ENCODE peak calls at places on chromosomes 2 and 18, in nine cellular contexts. M, Y, O, S, U, W, N, C and V are unnamed samples.

GRCh38 chr2:131567891-131568290 is 40.2 kb downstream of the CCDC74A start:
- DNase-seq in M (no peak), Y (no peak), O (no peak), S (peak), U (no peak), W (no peak), N (no peak), C (no peak), V (no peak)

GRCh38 chr2:1612391-1613077 is 131.8 kb downstream of the PXDN start:
- DNase-seq in M (no peak), Y (no peak), O (no peak), S (no peak), U (no peak), W (no peak), N (no peak), C (no peak), V (peak)

GRCh38 chr2:20052872-20053281 is 1.4 kb upstream of the LAPTM4A start:
- DNase-seq in M (no peak), Y (peak), O (no peak), S (peak), U (no peak), W (peak), N (peak), C (peak), V (peak)

GRCh38 chr18:63681449-63682381 is 20.0 kb upstream of the SERPINB3 start:
- DNase-seq in M (no peak), Y (no peak), O (no peak), S (no peak), U (no peak), W (no peak), N (peak), C (no peak), V (no peak)

GRCh38 chr2:84882415-84882738 is 1.5 kb upstream of the TRABD2A start:
- DNase-seq in M (no peak), Y (no peak), O (no peak), S (no peak), U (no peak), W (no peak), N (no peak), C (no peak), V (no peak)

GRCh38 chr2:238895361-238895882 is 47.5 kb downstream of the TWIST2 start:
- DNase-seq in M (no peak), Y (no peak), O (no peak), S (no peak), U (no peak), W (no peak), N (peak), C (no peak), V (no peak)

GRCh38 chr2:214856116-214856515 is 46.6 kb upstream of the BARD1 start:
- DNase-seq in M (no peak), Y (peak), O (no peak), S (no peak), U (no peak), W (no peak), N (no peak), C (no peak), V (no peak)

GRCh38 chr18:75507636-75508035 is 80.1 kb upstream of the SMIM21 start:
- DNase-seq in M (no peak), Y (peak), O (no peak), S (no peak), U (no peak), W (no peak), N (no peak), C (no peak), V (no peak)

GRCh38 chr2:20193185-20193584 is 31.7 kb downstream of the SDC1 start:
- DNase-seq in M (no peak), Y (no peak), O (no peak), S (no peak), U (no peak), W (no peak), N (no peak), C (no peak), V (no peak)

GRCh38 chr2:220143336-220143735 is 515.9 kb downstream of the SLC4A3 start:
- DNase-seq in M (no peak), Y (peak), O (no peak), S (no peak), U (no peak), W (no peak), N (peak), C (no peak), V (no peak)

GRCh38 chr2:70085711-70086277 is 1.5 kb upstream of the PCBP1 start:
- DNase-seq in M (no peak), Y (no peak), O (no peak), S (peak), U (no peak), W (no peak), N (no peak), C (no peak), V (no peak)

GRCh38 chr2:83971547-83971946 is 487.5 kb downstream of the SUCLG1 start:
- DNase-seq in M (no peak), Y (no peak), O (no peak), S (no peak), U (no peak), W (no peak), N (no peak), C (no peak), V (no peak)

GRCh38 chr2:100806550-100806949 is 13.4 kb upstream of the NPAS2 start:
- DNase-seq in M (no peak), Y (no peak), O (no peak), S (no peak), U (no peak), W (no peak), N (no peak), C (no peak), V (no peak)

GRCh38 chr2:100799701-100800100 is 20.2 kb upstream of the NPAS2 start:
- DNase-seq in M (no peak), Y (no peak), O (no peak), S (peak), U (no peak), W (no peak), N (no peak), C (no peak), V (no peak)

GRCh38 chr2:100800910-100801309 is 19.0 kb upstream of the NPAS2 start:
- DNase-seq in M (no peak), Y (peak), O (no peak), S (no peak), U (no peak), W (no peak), N (no peak), C (no peak), V (no peak)

GRCh38 chr2:100801402-100801801 is 18.5 kb upstream of the NPAS2 start:
- DNase-seq in M (no peak), Y (no peak), O (no peak), S (no peak), U (no peak), W (no peak), N (peak), C (no peak), V (no peak)

DNA sequence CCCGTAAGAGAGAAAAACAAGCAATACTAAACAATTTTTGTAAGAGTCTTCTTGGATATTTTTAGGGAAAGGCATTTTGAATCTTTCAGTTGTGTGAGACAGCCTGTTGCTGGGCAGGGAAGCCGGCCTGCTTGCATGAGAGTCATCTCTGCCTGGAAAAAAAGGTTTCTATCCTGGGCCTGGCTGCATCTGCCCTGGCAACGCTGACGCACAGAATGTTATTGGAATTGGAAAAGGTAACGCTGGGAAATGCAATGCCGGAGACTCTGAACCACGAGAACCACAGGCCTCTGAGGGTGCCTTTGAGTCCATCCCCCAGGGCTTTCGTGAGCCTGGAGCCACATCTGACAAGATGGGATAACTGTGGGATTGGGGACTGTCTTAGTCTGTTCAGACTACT is 17.9 kb upstream of the NPAS2 start:
- DNase-seq in M (no peak), Y (no peak), O (no peak), S (no peak), U (no peak), W (no peak), N (no peak), C (no peak), V (no peak)
- H3K27ac ChIP-seq in M (no peak), Y (no peak), O (no peak), S (no peak), U (no peak), W (no peak), N (no peak), C (peak), V (no peak)

GRCh38 chr2:167368371-167368770 is 480.1 kb downstream of the XIRP2 start:
- DNase-seq in M (no peak), Y (no peak), O (no peak), S (no peak), U (no peak), W (no peak), N (no peak), C (no peak), V (no peak)
- H3K4me3 ChIP-seq in M (no peak), Y (no peak), O (no peak), S (no peak), U (no peak), W (no peak), N (no peak), C (no peak), V (no peak)

GRCh38 chr2:232913903-232914302 is 43.8 kb downstream of the SNORC start:
- DNase-seq in M (no peak), Y (no peak), O (no peak), S (no peak), U (no peak), W (no peak), N (no peak), C (no peak), V (no peak)

GRCh38 chr2:232920055-232920454 is 50.0 kb downstream of the SNORC start:
- DNase-seq in M (no peak), Y (no peak), O (no peak), S (no peak), U (no peak), W (no peak), N (no peak), C (no peak), V (no peak)

GRCh38 chr2:232924433-232924832 is 54.4 kb downstream of the SNORC start:
- DNase-seq in M (no peak), Y (no peak), O (no peak), S (no peak), U (no peak), W (no peak), N (no peak), C (no peak), V (no peak)

DNA sequence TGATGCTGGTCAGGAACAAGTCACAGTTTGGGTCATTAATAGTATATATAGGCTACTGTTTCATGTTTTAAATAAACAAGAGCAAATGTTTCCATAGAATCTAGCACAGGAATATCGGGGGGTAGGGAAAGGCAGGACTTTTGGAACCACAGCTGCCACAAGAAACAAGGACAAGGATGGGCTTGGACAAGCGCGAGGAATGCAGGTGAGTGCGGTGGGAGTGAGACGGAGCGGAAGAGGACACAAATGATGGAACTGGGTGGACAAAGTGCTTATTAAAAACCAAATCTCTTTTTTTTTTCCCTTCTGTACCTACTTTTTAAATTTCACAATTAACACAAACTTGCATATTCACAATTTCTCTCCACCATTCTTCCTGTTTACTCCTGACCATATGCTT is 49.1 kb downstream of the SNORC start:
- DNase-seq in M (no peak), Y (no peak), O (no peak), S (no peak), U (no peak), W (no peak), N (no peak), C (no peak), V (no peak)
- TF ChIP-seq CTCF in M (no peak), Y (no peak), O (no peak), S (no peak), U (no peak), W (no peak), N (no peak), C (no peak), V (no peak)

GRCh38 chr2:88606371-88607030 is 20.8 kb downstream of the EIF2AK3 start:
- DNase-seq in M (no peak), Y (no peak), O (no peak), S (no peak), U (no peak), W (no peak), N (no peak), C (no peak), V (no peak)
- H3K27ac ChIP-seq in M (no peak), Y (no peak), O (no peak), S (no peak), U (no peak), W (no peak), N (no peak), C (no peak), V (no peak)

GRCh38 chr2:231488331-231488730 is 24.0 kb upstream of the NCL start:
- DNase-seq in M (no peak), Y (no peak), O (no peak), S (no peak), U (no peak), W (no peak), N (no peak), C (no peak), V (peak)

GRCh38 chr2:231494669-231495068 is 30.4 kb upstream of the NCL start:
- DNase-seq in M (no peak), Y (no peak), O (no peak), S (no peak), U (no peak), W (no peak), N (no peak), C (no peak), V (no peak)

GRCh38 chr2:231487197-231487596 is 22.9 kb upstream of the NCL start:
- DNase-seq in M (no peak), Y (no peak), O (no peak), S (no peak), U (no peak), W (no peak), N (no peak), C (no peak), V (peak)

GRCh38 chr2:231489990-231490389 is 25.7 kb upstream of the NCL start:
- DNase-seq in M (no peak), Y (no peak), O (no peak), S (no peak), U (no peak), W (no peak), N (no peak), C (no peak), V (peak)

DNA sequence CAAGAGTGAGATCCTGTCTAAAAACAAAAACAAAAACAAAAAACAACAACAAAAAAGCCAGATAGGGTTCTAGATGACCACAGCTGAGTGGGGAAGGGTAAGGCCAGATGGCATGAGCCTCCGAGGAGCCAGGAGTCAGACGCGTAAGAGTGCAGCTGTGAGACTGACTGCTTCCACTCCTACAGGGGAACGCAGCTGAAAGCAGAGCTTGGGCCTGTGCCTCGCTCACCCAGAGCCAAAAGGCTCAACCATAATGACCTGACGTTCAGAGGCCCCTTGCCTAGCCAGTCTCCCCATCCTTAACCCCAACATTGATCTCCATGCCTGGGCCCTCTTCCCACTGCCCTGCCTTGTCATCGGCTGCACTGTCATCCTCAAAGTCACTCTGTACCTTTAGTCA is 26.5 kb upstream of the NCL start:
- DNase-seq in M (no peak), Y (no peak), O (no peak), S (no peak), U (no peak), W (no peak), N (no peak), C (no peak), V (peak)
- H3K4me3 ChIP-seq in M (no peak), Y (no peak), O (no peak), S (no peak), U (no peak), W (no peak), N (no peak), C (no peak), V (no peak)

DNA sequence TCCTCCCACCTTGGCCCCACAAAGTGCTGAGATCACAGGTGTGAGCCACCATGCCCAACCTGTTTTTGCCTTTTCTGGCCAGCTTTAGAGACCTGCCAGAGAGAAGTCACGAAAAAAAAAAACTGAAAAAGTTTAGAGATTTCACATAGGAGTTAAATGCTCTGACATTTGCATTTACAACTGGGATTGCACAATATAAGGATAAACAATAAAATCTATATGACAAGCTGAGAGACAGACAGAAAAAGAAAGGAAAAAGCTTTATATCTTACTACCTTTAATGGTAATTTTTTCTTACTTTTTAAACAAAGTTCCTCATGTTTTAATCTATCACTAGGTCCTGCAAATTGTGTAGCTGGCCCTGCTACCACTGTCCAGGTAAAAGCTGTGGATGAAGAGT is 466.5 kb downstream of the TXNL1 start:
- DNase-seq in M (no peak), Y (no peak), O (no peak), S (no peak), U (no peak), W (no peak), N (no peak), C (no peak), V (no peak)
- TF ChIP-seq CTCF in M (no peak), Y (no peak), O (no peak), S (no peak), U (no peak), W (no peak), N (no peak), C (no peak), V (no peak)

GRCh38 chr18:7273301-7273911 is 42.5 kb downstream of the LRRC30 start:
- DNase-seq in M (peak), Y (peak), O (peak), S (peak), U (no peak), W (peak), N (no peak), C (peak), V (peak)
- H3K27ac ChIP-seq in M (no peak), Y (no peak), O (peak), S (peak), U (no peak), W (peak), N (no peak), C (peak), V (peak)

DNA sequence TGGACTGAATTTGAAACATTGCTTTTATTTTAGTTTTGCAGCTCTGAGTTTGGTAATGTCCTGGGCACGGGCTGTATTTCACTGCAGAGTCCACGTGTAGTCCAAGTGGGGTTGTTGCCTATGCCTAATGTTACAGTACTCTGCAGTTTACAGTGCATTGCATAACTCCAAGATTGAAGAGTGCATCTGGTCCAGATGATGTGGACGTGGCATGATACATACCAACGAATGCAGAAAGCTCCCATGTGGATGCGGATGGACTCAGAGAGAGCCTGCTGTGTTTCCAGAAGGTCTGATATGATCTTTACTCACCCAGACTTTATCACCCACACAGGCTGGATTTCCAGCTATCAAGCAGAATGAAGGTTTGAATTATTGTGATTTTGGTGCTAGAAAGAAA is 44.4 kb upstream of the CCDC68 start:
- DNase-seq in M (no peak), Y (no peak), O (no peak), S (no peak), U (no peak), W (no peak), N (no peak), C (no peak), V (no peak)
- H3K4me3 ChIP-seq in M (no peak), Y (no peak), O (no peak), S (no peak), U (no peak), W (no peak), N (no peak), C (no peak), V (no peak)